ENCODE peak calls at places on chromosome 1, in seven cellular contexts. T is fibroblast of the conjunctiva; A is non-pigmented ciliary epithelial cell; B is activated CD4-positive, alpha-beta T cell treated with anti-CD3 and anti-CD28 coated beads, Interleukin-2, amount 10 ng/mL, durations not matched to agents 7 days and 5 days; I is activated naive CD4-positive, alpha-beta T cell; X is substantia nigra; K is HFFc6. E is an unnamed sample.

GRCh38 chr1:237961710-237962109 is 71.0 kb upstream of the ZP4 start:
- DNase-seq in T (no peak), A (no peak), B (no peak), I (no peak), X (no peak), K (no peak), E (no peak)

GRCh38 chr1:53288247-53289049 is 39.4 kb downstream of the LRP8 start:
- DNase-seq in T (no peak), A (no peak), B (no peak), I (no peak), X (no peak), K (no peak), E (no peak)

GRCh38 chr1:2376931-2377672 is 14.3 kb downstream of the MORN1 start:
- DNase-seq in T (no peak), A (no peak), B (no peak), I (no peak), X (no peak), K (no peak), E (no peak)

GRCh38 chr1:93200086-93200620 is 19.6 kb downstream of the CCDC18 start:
- DNase-seq in T (no peak), A (no peak), B (no peak), I (no peak), X (no peak), K (no peak), E (no peak)

GRCh38 chr1:112397051-112397471 is 1.0 kb downstream of the CTTNBP2NL start:
- DNase-seq in T (no peak), A (no peak), B (no peak), I (no peak), X (no peak), K (no peak), E (no peak)

GRCh38 chr1:30847358-30847972 is 61.1 kb downstream of the SDC3 start:
- DNase-seq in T (no peak), A (no peak), B (no peak), I (no peak), X (peak), K (no peak), E (peak)

GRCh38 chr1:211606914-211607751 is 28.2 kb upstream of the SLC30A1 start:
- DNase-seq in T (no peak), A (no peak), B (peak), I (no peak), X (no peak), K (no peak), E (no peak)

GRCh38 chr1:218374972-218375371 is 29.8 kb downstream of the TGFB2 start:
- DNase-seq in T (no peak), A (no peak), B (no peak), I (no peak), X (no peak), K (no peak), E (no peak)

GRCh38 chr1:53292690-53293089 is 35.2 kb downstream of the LRP8 start:
- DNase-seq in T (no peak), A (no peak), B (no peak), I (no peak), X (no peak), K (no peak), E (no peak)

GRCh38 chr1:109218516-109218915 is 4.8 kb downstream of the SARS1 start:
- DNase-seq in T (no peak), A (no peak), B (no peak), I (no peak), X (no peak), K (no peak), E (no peak)

GRCh38 chr1:8947127-8947691 is 1.5 kb downstream of the CA6 start:
- DNase-seq in T (no peak), A (no peak), B (peak), I (no peak), X (peak), K (no peak), E (no peak)

GRCh38 chr1:226082959-226083302 is 20.4 kb downstream of the H3-3A start:
- DNase-seq in T (no peak), A (no peak), B (no peak), I (no peak), X (no peak), K (peak), E (no peak)

GRCh38 chr1:25971044-25971881 is 26.6 kb downstream of the PAFAH2 start:
- DNase-seq in T (no peak), A (no peak), B (peak), I (no peak), X (no peak), K (no peak), E (no peak)

GRCh38 chr1:248810000-248810726 is 15.6 kb downstream of the SH3BP5L start:
- DNase-seq in T (no peak), A (no peak), B (no peak), I (no peak), X (no peak), K (no peak), E (no peak)

E was measured in nucleus accumbens.